ENCODE peak calls at places on chromosomes 16 and 17, in six cellular contexts. L is right lobe of liver, O is Peyer's patch, U is transverse colon, Y is ovary, H is heart left ventricle. R is an unnamed sample.

GRCh38 chr16:56401482-56401881 is 23.9 kb downstream of the AMFR start:
- DNase-seq in L (no peak), O (no peak), U (no peak), Y (no peak), H (no peak), R (no peak)

GRCh38 chr17:42472709-42473521 is 14.2 kb downstream of the ATP6V0A1 start:
- DNase-seq in L (no peak), O (no peak), U (no peak), Y (no peak), H (no peak), R (no peak)

GRCh38 chr16:8958344-8958808 is 5.3 kb downstream of the USP7 start:
- DNase-seq in L (no peak), O (peak; percentile 45), U (peak; percentile 52), Y (no peak), H (peak; percentile 59), R (no peak)

GRCh38 chr16:1961651-1962067 is 2.3 kb downstream of the NDUFB10 start:
- DNase-seq in L (no peak), O (no peak), U (no peak), Y (peak; percentile 34), H (no peak), R (no peak)

GRCh38 chr17:8095361-8095760 is 7.8 kb upstream of the ALOX12B start:
- DNase-seq in L (no peak), O (no peak), U (no peak), Y (no peak), H (no peak), R (no peak)

GRCh38 chr17:40345161-40346034 is 19.1 kb downstream of the GJD3 start:
- DNase-seq in L (peak; percentile 92), O (no peak), U (peak; percentile 91), Y (peak; percentile 84), H (peak; percentile 86), R (peak; percentile 70)

GRCh38 chr16:89410322-89410721 is 80.0 kb downstream of the ANKRD11 start:
- DNase-seq in L (no peak), O (no peak), U (no peak), Y (no peak), H (no peak), R (no peak)

GRCh38 chr16:82824408-82824807 is 197.6 kb downstream of the CDH13 start:
- DNase-seq in L (no peak), O (no peak), U (no peak), Y (no peak), H (no peak), R (no peak)

GRCh38 chr17:80864751-80865150 is 126.9 kb upstream of the CHMP6 start:
- DNase-seq in L (peak; percentile 44), O (no peak), U (no peak), Y (no peak), H (no peak), R (no peak)
- H3K9me3 ChIP-seq in L (no peaks in the 10 kb centered on the region), O (no peaks in the 10 kb centered on the region), U (no peaks in the 10 kb centered on the region), Y (no peaks in the 10 kb centered on the region), H (no peaks in the 10 kb centered on the region), R (no peaks in the 10 kb centered on the region)

GRCh38 chr16:14301150-14302030 is 230.3 kb downstream of the MRTFB start:
- DNase-seq in L (peak; percentile 63), O (no peak), U (peak; percentile 38), Y (peak; percentile 74), H (no peak), R (peak; percentile 42)

GRCh38 chr16:14303182-14303618 is 232.1 kb downstream of the MRTFB start:
- DNase-seq in L (no peak), O (no peak), U (no peak), Y (no peak), H (no peak), R (no peak)

GRCh38 chr16:14303654-14304394 is 232.7 kb downstream of the MRTFB start:
- DNase-seq in L (peak; percentile 69), O (no peak), U (peak; percentile 27), Y (peak; percentile 62), H (no peak), R (no peak)

GRCh38 chr16:14302031-14302398 is 230.9 kb downstream of the MRTFB start:
- DNase-seq in L (peak; percentile 81), O (no peak), U (peak; percentile 59), Y (peak; percentile 74), H (peak; percentile 70), R (peak; percentile 62)

DNA sequence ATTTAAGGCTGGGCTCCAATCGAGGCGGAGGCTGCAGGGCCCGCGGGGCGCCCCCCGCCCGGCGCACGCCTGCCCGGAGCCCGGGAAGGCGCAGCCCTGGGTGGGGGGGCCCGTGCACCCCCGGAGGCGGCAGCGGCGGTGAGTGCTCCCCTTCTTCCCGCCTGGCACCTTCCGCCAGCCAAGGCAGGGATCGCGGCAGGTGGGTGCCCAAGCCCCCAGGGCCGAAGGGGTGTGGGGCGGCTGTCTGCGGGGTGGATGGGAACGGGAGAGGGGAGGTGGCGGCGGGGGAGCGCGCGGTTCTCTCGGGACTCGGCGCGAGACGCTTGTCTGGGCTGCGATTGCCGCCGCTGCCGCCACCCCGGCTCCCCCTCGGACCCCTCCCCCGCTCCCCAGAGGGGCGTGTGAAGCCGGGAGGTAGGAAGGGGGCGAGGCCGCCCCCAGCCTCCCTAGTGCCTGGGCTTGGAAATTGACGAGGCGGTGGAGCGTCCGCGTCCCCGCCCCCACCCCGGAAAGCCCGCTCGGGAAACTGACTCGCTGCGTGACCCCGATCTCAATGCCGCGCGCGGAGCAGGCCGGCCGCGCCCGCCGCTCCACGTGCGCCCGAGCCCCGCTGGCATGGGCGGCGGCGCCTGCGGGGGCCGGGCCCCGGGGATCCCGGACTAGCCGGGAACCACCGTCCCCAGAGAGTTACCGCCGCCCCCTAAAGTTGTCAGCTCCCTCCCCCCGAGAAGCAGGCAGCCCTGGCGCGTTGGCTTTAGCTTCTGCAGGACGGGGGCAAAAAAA is 231.5 kb downstream of the MRTFB start:
- DNase-seq in L (peak; percentile 60), O (no peak), U (peak; percentile 13), Y (peak; percentile 66), H (no peak), R (no peak)
- TF ChIP-seq POLR2A in L (no peak), O (no peak), U (no peak), Y (no peak), H (no peak), R (no peak)

DNA sequence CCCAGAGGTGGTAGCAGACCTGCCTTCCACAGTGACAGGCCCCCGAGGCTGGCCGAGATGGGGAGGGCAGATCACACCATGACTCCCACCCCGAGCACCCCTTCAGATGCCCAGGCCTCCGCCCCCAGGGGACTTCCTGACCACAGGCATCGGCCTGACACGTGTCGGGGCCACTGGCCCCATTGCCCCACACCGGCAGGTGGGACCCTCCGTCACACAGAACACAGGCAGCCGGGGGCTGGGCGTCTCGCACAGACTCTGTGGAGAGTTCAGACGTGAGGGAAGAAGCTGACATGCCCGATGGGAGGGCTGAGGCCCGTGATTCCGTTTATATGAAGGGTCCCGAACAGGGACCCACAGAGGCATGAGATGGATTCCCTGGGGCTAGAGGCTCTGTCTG is 51.3 kb upstream of the GNG13 start:
- DNase-seq in L (no peak), O (no peak), U (no peak), Y (no peak), H (peak; percentile 23), R (no peak)
- H3K9me3 ChIP-seq in L (no peaks in the 10 kb centered on the region), O (no peaks in the 10 kb centered on the region), U (no peaks in the 10 kb centered on the region), Y (no peaks in the 10 kb centered on the region), H (no peaks in the 10 kb centered on the region), R (peaks cover 4% of the 10 kb centered on the region)

GRCh38 chr17:21004016-21004930 is 38.5 kb downstream of the USP22 start:
- DNase-seq in L (no peak), O (no peak), U (no peak), Y (peak; percentile 51), H (no peak), R (no peak)

GRCh38 chr17:21007646-21008045 is 35.2 kb downstream of the USP22 start:
- DNase-seq in L (no peak), O (no peak), U (no peak), Y (no peak), H (no peak), R (no peak)

GRCh38 chr17:21005803-21006202 is 37.0 kb downstream of the USP22 start:
- DNase-seq in L (no peak), O (no peak), U (no peak), Y (peak; percentile 29), H (no peak), R (no peak)

GRCh38 chr17:21003007-21003621 is 39.7 kb downstream of the USP22 start:
- DNase-seq in L (no peak), O (no peak), U (no peak), Y (peak; percentile 30), H (no peak), R (no peak)

DNA sequence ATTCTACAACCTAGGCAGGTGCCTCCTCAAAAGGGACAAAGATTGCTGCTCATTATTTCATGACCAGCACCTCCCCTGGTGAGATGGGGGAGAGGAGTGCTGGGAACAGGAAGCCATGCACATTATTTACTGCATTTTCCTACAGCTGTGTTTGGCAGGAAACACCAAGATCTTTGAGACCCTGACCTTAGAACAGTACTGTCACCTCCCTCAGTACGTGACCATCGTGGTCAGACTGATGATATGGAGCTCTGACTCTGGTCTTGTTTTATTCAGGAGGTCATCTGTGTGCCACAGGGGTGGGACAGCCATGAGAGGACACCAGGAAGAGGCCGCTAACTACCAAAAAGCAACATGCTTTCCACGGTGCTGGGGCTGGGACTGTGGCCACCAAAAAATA is 37.4 kb downstream of the USP22 start:
- DNase-seq in L (no peak), O (no peak), U (no peak), Y (peak; percentile 13), H (no peak), R (no peak)
- TF ChIP-seq POLR2A in L (no peak), O (no peak), U (no peak), Y (no peak), H (no peak), R (no peak)

GRCh38 chr16:79784007-79784406 is 183.5 kb upstream of the MAF start:
- DNase-seq in L (no peak), O (no peak), U (no peak), Y (no peak), H (no peak), R (no peak)
- H3K9me3 ChIP-seq in L (no peaks in the 10 kb centered on the region), O (no peaks in the 10 kb centered on the region), U (no peaks in the 10 kb centered on the region), Y (no peaks in the 10 kb centered on the region), H (no peaks in the 10 kb centered on the region), R (no peaks in the 10 kb centered on the region)

R was measured in stomach.